ENCODE peak calls at places on chromosomes 4 and X, in five cellular contexts. One of them, this sample, is unnamed.

GRCh38 chr4:173168396-173169177 is at the start of gene GALNT7:
- DNase-seq in esophagus squamous epithelium: peak
- DNase-seq in A549: peak
- DNase-seq in MCF 10A: peak
- DNase-seq in mesothelial cell of epicardium: peak
- DNase-seq in this sample: no peak

GRCh38 chrX:112341598-112341997 is 259.0 kb upstream of the TRPC5 start:
- DNase-seq in A549: no peak
- DNase-seq in MCF 10A: peak
- DNase-seq in esophagus squamous epithelium: no peak
- DNase-seq in mesothelial cell of epicardium: no peak
- DNase-seq in this sample: no peak

GRCh38 chr4:10605746-10606482 is 78.7 kb downstream of the CLNK start:
- DNase-seq in MCF 10A: peak
- DNase-seq in A549: no peak
- DNase-seq in mesothelial cell of epicardium: no peak
- DNase-seq in esophagus squamous epithelium: no peak
- DNase-seq in this sample: no peak

GRCh38 chrX:116204947-116205346 is 34.4 kb downstream of the AGTR2 start:
- DNase-seq in mesothelial cell of epicardium: no peak
- DNase-seq in esophagus squamous epithelium: no peak
- DNase-seq in MCF 10A: peak
- DNase-seq in A549: peak
- DNase-seq in this sample: no peak

GRCh38 chr4:150931796-150932195 is 83.3 kb downstream of the LRBA start:
- DNase-seq in A549: no peak
- DNase-seq in mesothelial cell of epicardium: no peak
- DNase-seq in MCF 10A: no peak
- DNase-seq in esophagus squamous epithelium: no peak
- DNase-seq in this sample: no peak

GRCh38 chr4:168273838-168274237 is 44.7 kb downstream of the DDX60 start:
- DNase-seq in mesothelial cell of epicardium: no peak
- DNase-seq in A549: no peak
- DNase-seq in MCF 10A: peak
- DNase-seq in esophagus squamous epithelium: no peak
- DNase-seq in this sample: no peak

GRCh38 chrX:11791090-11791489 is 33.1 kb downstream of the MSL3 start:
- DNase-seq in mesothelial cell of epicardium: no peak
- DNase-seq in esophagus squamous epithelium: no peak
- DNase-seq in MCF 10A: no peak
- DNase-seq in A549: peak
- DNase-seq in this sample: no peak

GRCh38 chr4:148539387-148539786 is 97.2 kb upstream of the NR3C2 start:
- DNase-seq in esophagus squamous epithelium: no peak
- DNase-seq in mesothelial cell of epicardium: no peak
- DNase-seq in MCF 10A: no peak
- DNase-seq in A549: no peak
- DNase-seq in this sample: no peak

GRCh38 chrX:9832811-9833210 is 46.6 kb downstream of the SHROOM2 start:
- DNase-seq in A549: no peak
- DNase-seq in esophagus squamous epithelium: no peak
- DNase-seq in MCF 10A: no peak
- DNase-seq in mesothelial cell of epicardium: no peak
- DNase-seq in this sample: no peak

GRCh38 chr4:72302981-72303704 is 265.9 kb downstream of the ADAMTS3 start:
- DNase-seq in A549: peak
- DNase-seq in MCF 10A: peak
- DNase-seq in mesothelial cell of epicardium: no peak
- DNase-seq in esophagus squamous epithelium: no peak
- DNase-seq in this sample: no peak

GRCh38 chrX:54496517-54496852 is 451 bp upstream of the FGD1 start:
- DNase-seq in mesothelial cell of epicardium: no peak
- DNase-seq in MCF 10A: no peak
- DNase-seq in esophagus squamous epithelium: no peak
- DNase-seq in A549: no peak
- DNase-seq in this sample: no peak

GRCh38 chr4:8737601-8738279 is 133.9 kb downstream of the HMX1 start:
- DNase-seq in esophagus squamous epithelium: no peak
- DNase-seq in MCF 10A: no peak
- DNase-seq in mesothelial cell of epicardium: peak
- DNase-seq in A549: no peak
- DNase-seq in this sample: peak

GRCh38 chr4:8701101-8702019 is 108.8 kb downstream of the CPZ start:
- DNase-seq in esophagus squamous epithelium: no peak
- DNase-seq in A549: no peak
- DNase-seq in MCF 10A: no peak
- DNase-seq in mesothelial cell of epicardium: peak
- DNase-seq in this sample: no peak

GRCh38 chrX:101485212-101486064 is at the start of gene ARMCX4:
- DNase-seq in esophagus squamous epithelium: no peak
- DNase-seq in MCF 10A: no peak
- DNase-seq in mesothelial cell of epicardium: peak
- DNase-seq in A549: no peak
- DNase-seq in this sample: no peak

GRCh38 chrX:71910526-71911022 is at the start of gene NHSL2:
- DNase-seq in MCF 10A: no peak
- DNase-seq in A549: peak
- DNase-seq in esophagus squamous epithelium: no peak
- DNase-seq in mesothelial cell of epicardium: no peak
- DNase-seq in this sample: no peak

GRCh38 chr4:186628058-186628711 is 72.8 kb upstream of the MTNR1A start:
- DNase-seq in esophagus squamous epithelium: no peak
- DNase-seq in A549: no peak
- DNase-seq in mesothelial cell of epicardium: no peak
- DNase-seq in MCF 10A: no peak
- DNase-seq in this sample: no peak

DNA sequence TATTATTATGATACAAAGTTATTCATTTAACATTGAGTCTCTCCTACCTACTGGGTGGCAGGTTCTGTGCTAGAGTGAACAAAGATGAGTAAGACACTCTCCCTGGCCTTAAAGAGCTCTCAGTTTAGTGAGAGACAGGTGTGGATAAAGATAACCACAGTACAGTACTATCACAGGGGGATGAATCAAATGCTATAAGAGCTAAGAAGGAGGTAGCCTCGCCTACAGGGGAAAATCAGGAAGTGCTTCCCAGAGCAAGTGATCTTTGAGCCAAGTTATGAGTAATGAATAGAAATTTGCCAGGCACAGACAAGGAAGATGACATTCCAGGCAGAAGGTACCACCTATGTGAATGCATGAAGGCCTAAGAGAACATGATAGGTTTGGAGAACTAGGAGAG is 3.4 kb upstream of the IGBP1 start:
- DNase-seq in MCF 10A: peak
- DNase-seq in mesothelial cell of epicardium: no peak
- DNase-seq in A549: peak
- DNase-seq in esophagus squamous epithelium: no peak
- DNase-seq in this sample: no peak
- TF ChIP-seq CTCF in MCF 10A: no peak
- TF ChIP-seq CTCF in mesothelial cell of epicardium: no peak
- TF ChIP-seq CTCF in A549: no peak
- TF ChIP-seq CTCF in esophagus squamous epithelium: no peak
- TF ChIP-seq CTCF in this sample: no peak

GRCh38 chrX:127606590-127606989 is 445.6 kb downstream of the ACTRT1 start:
- DNase-seq in A549: no peak
- DNase-seq in esophagus squamous epithelium: no peak
- DNase-seq in MCF 10A: no peak
- DNase-seq in mesothelial cell of epicardium: no peak
- DNase-seq in this sample: no peak
- TF ChIP-seq CTCF in A549: no peak
- TF ChIP-seq CTCF in esophagus squamous epithelium: no peak
- TF ChIP-seq CTCF in MCF 10A: no peak
- TF ChIP-seq CTCF in mesothelial cell of epicardium: no peak
- TF ChIP-seq CTCF in this sample: no peak

GRCh38 chr4:163679189-163679588 is 184.7 kb downstream of the TMA16 start:
- DNase-seq in mesothelial cell of epicardium: no peak
- DNase-seq in MCF 10A: peak
- DNase-seq in A549: peak
- DNase-seq in esophagus squamous epithelium: no peak
- DNase-seq in this sample: no peak
- TF ChIP-seq CTCF in mesothelial cell of epicardium: no peak
- TF ChIP-seq CTCF in MCF 10A: peak
- TF ChIP-seq CTCF in A549: peak
- TF ChIP-seq CTCF in esophagus squamous epithelium: no peak
- TF ChIP-seq CTCF in this sample: no peak

GRCh38 chr4:4480685-4481393 is 61.0 kb downstream of the STX18 start:
- DNase-seq in MCF 10A: no peak
- DNase-seq in esophagus squamous epithelium: no peak
- DNase-seq in mesothelial cell of epicardium: no peak
- DNase-seq in A549: peak
- DNase-seq in this sample: no peak
- TF ChIP-seq CTCF in MCF 10A: peak
- TF ChIP-seq CTCF in esophagus squamous epithelium: no peak
- TF ChIP-seq CTCF in mesothelial cell of epicardium: peak
- TF ChIP-seq CTCF in A549: peak
- TF ChIP-seq CTCF in this sample: no peak

GRCh38 chr4:54971474-54971950 is 153.9 kb downstream of the KDR start:
- DNase-seq in esophagus squamous epithelium: no peak
- DNase-seq in A549: peak
- DNase-seq in MCF 10A: peak
- DNase-seq in mesothelial cell of epicardium: no peak
- DNase-seq in this sample: no peak

DNA sequence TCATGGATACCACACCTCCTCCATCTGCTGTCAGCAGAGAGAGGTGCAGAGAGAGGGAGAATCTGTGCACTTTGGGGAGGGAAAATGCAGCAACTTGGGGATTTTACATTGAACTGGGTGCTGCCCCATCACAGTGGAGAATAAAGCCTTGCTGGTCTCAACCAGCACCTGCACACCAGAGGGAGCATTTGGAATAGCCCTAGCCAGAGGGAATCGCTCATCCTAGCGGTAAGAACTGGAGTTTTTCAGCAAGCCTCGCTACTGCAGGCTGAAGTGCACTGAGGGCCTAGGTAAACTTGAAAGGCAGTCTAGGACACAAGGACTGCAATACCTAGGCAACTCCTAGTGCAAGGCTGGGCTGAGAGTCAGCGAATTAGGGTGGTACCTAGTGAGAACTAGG is 148.7 kb downstream of the KDR start:
- DNase-seq in mesothelial cell of epicardium: no peak
- DNase-seq in esophagus squamous epithelium: no peak
- DNase-seq in MCF 10A: no peak
- DNase-seq in A549: no peak
- DNase-seq in this sample: no peak
- TF ChIP-seq CTCF in mesothelial cell of epicardium: no peak
- TF ChIP-seq CTCF in esophagus squamous epithelium: no peak
- TF ChIP-seq CTCF in MCF 10A: no peak
- TF ChIP-seq CTCF in A549: no peak
- TF ChIP-seq CTCF in this sample: no peak

GRCh38 chr4:41064953-41065352 is 149.4 kb downstream of the APBB2 start:
- DNase-seq in MCF 10A: no peak
- DNase-seq in A549: no peak
- DNase-seq in esophagus squamous epithelium: no peak
- DNase-seq in mesothelial cell of epicardium: no peak
- DNase-seq in this sample: no peak

GRCh38 chr4:41060352-41061318 is 153.7 kb downstream of the APBB2 start:
- DNase-seq in A549: no peak
- DNase-seq in esophagus squamous epithelium: no peak
- DNase-seq in mesothelial cell of epicardium: no peak
- DNase-seq in MCF 10A: no peak
- DNase-seq in this sample: no peak

GRCh38 chr4:41058426-41058825 is 155.9 kb downstream of the APBB2 start:
- DNase-seq in esophagus squamous epithelium: no peak
- DNase-seq in A549: no peak
- DNase-seq in MCF 10A: no peak
- DNase-seq in mesothelial cell of epicardium: no peak
- DNase-seq in this sample: no peak

GRCh38 chr4:41057456-41057855 is 156.9 kb downstream of the APBB2 start:
- DNase-seq in mesothelial cell of epicardium: no peak
- DNase-seq in MCF 10A: no peak
- DNase-seq in esophagus squamous epithelium: no peak
- DNase-seq in A549: no peak
- DNase-seq in this sample: no peak

GRCh38 chr4:41061482-41062185 is 152.7 kb downstream of the APBB2 start:
- DNase-seq in esophagus squamous epithelium: no peak
- DNase-seq in mesothelial cell of epicardium: no peak
- DNase-seq in A549: no peak
- DNase-seq in MCF 10A: no peak
- DNase-seq in this sample: no peak
- TF ChIP-seq CTCF in esophagus squamous epithelium: no peak
- TF ChIP-seq CTCF in mesothelial cell of epicardium: no peak
- TF ChIP-seq CTCF in A549: no peak
- TF ChIP-seq CTCF in MCF 10A: no peak
- TF ChIP-seq CTCF in this sample: no peak

GRCh38 chr4:4727536-4727935 is 131.9 kb upstream of the MSX1 start:
- DNase-seq in mesothelial cell of epicardium: no peak
- DNase-seq in A549: no peak
- DNase-seq in esophagus squamous epithelium: no peak
- DNase-seq in MCF 10A: no peak
- DNase-seq in this sample: no peak

GRCh38 chr4:4720671-4721070 is 138.8 kb upstream of the MSX1 start:
- DNase-seq in mesothelial cell of epicardium: no peak
- DNase-seq in MCF 10A: no peak
- DNase-seq in esophagus squamous epithelium: no peak
- DNase-seq in A549: no peak
- DNase-seq in this sample: no peak

GRCh38 chr4:4730214-4730613 is 129.3 kb upstream of the MSX1 start:
- DNase-seq in esophagus squamous epithelium: no peak
- DNase-seq in A549: no peak
- DNase-seq in MCF 10A: no peak
- DNase-seq in mesothelial cell of epicardium: no peak
- DNase-seq in this sample: no peak

GRCh38 chr4:4721636-4722035 is 137.8 kb upstream of the MSX1 start:
- DNase-seq in A549: no peak
- DNase-seq in esophagus squamous epithelium: no peak
- DNase-seq in MCF 10A: no peak
- DNase-seq in mesothelial cell of epicardium: no peak
- DNase-seq in this sample: no peak

DNA sequence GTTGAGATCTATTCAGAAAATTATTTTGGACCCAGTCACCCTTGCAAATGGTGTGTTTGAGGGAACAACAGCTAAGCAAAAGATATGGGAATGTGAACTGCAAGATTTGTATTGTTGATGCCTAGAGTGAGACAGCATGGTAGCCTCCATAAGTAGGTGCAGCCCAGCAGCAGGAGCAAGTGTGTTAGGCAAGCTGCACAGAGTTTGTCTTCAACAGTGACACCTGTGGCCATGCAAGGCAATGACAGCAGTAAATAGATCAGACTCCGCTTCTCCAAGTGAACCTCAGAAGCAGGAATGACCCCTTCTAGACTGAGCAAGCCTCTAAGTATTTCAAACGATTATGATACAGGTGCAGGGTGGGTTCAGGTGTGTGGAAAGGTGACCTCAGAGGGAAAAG is 133.4 kb upstream of the MSX1 start:
- DNase-seq in mesothelial cell of epicardium: no peak
- DNase-seq in esophagus squamous epithelium: no peak
- DNase-seq in A549: peak
- DNase-seq in MCF 10A: no peak
- DNase-seq in this sample: no peak
- TF ChIP-seq CTCF in mesothelial cell of epicardium: no peak
- TF ChIP-seq CTCF in esophagus squamous epithelium: no peak
- TF ChIP-seq CTCF in A549: no peak
- TF ChIP-seq CTCF in MCF 10A: no peak
- TF ChIP-seq CTCF in this sample: no peak

This sample was measured in vagina.